ENCODE peak calls at places on chromosomes 7 and 10, in four cellular contexts. One of them, this sample, is unnamed.

GRCh38 chr7:27091936-27092752 is 3.7 kb downstream of the HOXA1 start:
- DNase-seq in right cardiac atrium: no peak
- DNase-seq in activated T-cell treated with anti-CD3 and anti-CD28 coated beads, Interleukin-2, amount 50 U/mL, for 72 hours: no peak
- DNase-seq in CD8-positive, alpha-beta memory T cell: no peak
- DNase-seq in this sample: no peak

GRCh38 chr10:121307411-121307980 is 290.7 kb downstream of the FGFR2 start:
- DNase-seq in right cardiac atrium: no peak
- DNase-seq in activated T-cell treated with anti-CD3 and anti-CD28 coated beads, Interleukin-2, amount 50 U/mL, for 72 hours: no peak
- DNase-seq in CD8-positive, alpha-beta memory T cell: no peak
- DNase-seq in this sample: no peak

GRCh38 chr10:121155742-121156141 is 304.6 kb downstream of the WDR11 start:
- DNase-seq in right cardiac atrium: peak; percentile 70
- DNase-seq in activated T-cell treated with anti-CD3 and anti-CD28 coated beads, Interleukin-2, amount 50 U/mL, for 72 hours: no peak
- DNase-seq in CD8-positive, alpha-beta memory T cell: no peak
- DNase-seq in this sample: no peak

GRCh38 chr10:108691126-108691525 is 1232.2 kb downstream of the XPNPEP1 start:
- DNase-seq in right cardiac atrium: no peak
- DNase-seq in activated T-cell treated with anti-CD3 and anti-CD28 coated beads, Interleukin-2, amount 50 U/mL, for 72 hours: no peak
- DNase-seq in CD8-positive, alpha-beta memory T cell: no peak
- DNase-seq in this sample: no peak

GRCh38 chr10:46518028-46518725 is 38.3 kb downstream of the GPRIN2 start:
- DNase-seq in right cardiac atrium: no peak
- DNase-seq in activated T-cell treated with anti-CD3 and anti-CD28 coated beads, Interleukin-2, amount 50 U/mL, for 72 hours: no peak
- DNase-seq in CD8-positive, alpha-beta memory T cell: peak; percentile 41
- DNase-seq in this sample: no peak

GRCh38 chr7:41122256-41122987 is 580.5 kb downstream of the INHBA start:
- DNase-seq in right cardiac atrium: no peak
- DNase-seq in activated T-cell treated with anti-CD3 and anti-CD28 coated beads, Interleukin-2, amount 50 U/mL, for 72 hours: no peak
- DNase-seq in CD8-positive, alpha-beta memory T cell: no peak
- DNase-seq in this sample: no peak

GRCh38 chr7:116863168-116863670 is 832 bp downstream of the CAPZA2 start:
- DNase-seq in right cardiac atrium: peak; percentile 47
- DNase-seq in activated T-cell treated with anti-CD3 and anti-CD28 coated beads, Interleukin-2, amount 50 U/mL, for 72 hours: no peak
- DNase-seq in CD8-positive, alpha-beta memory T cell: peak; percentile 47
- DNase-seq in this sample: no peak

GRCh38 chr7:10797157-10797556 is 176.5 kb upstream of the PHF14 start:
- DNase-seq in right cardiac atrium: no peak
- DNase-seq in activated T-cell treated with anti-CD3 and anti-CD28 coated beads, Interleukin-2, amount 50 U/mL, for 72 hours: no peak
- DNase-seq in CD8-positive, alpha-beta memory T cell: no peak
- DNase-seq in this sample: no peak

GRCh38 chr7:20870977-20871376 is 84.3 kb upstream of the SP8 start:
- DNase-seq in right cardiac atrium: no peak
- DNase-seq in activated T-cell treated with anti-CD3 and anti-CD28 coated beads, Interleukin-2, amount 50 U/mL, for 72 hours: no peak
- DNase-seq in CD8-positive, alpha-beta memory T cell: no peak
- DNase-seq in this sample: no peak

GRCh38 chr10:51838506-51838905 is 139.1 kb upstream of the CSTF2T start:
- DNase-seq in right cardiac atrium: no peak
- DNase-seq in activated T-cell treated with anti-CD3 and anti-CD28 coated beads, Interleukin-2, amount 50 U/mL, for 72 hours: no peak
- DNase-seq in CD8-positive, alpha-beta memory T cell: no peak
- DNase-seq in this sample: no peak

This sample was measured in neural crest cell.